ENCODE peak calls at places on chromosome 1, in nine cellular contexts. One of them, this sample, is unnamed.

GRCh38 chr1:201268604-201269151 is 14.6 kb upstream of the PKP1 start:
- DNase-seq in SK-N-SH: peak; percentile 89
- DNase-seq in neural progenitor cell: peak; percentile 64
- DNase-seq in left lung: no peak
- DNase-seq in right lobe of liver: no peak
- DNase-seq in A549: peak; percentile 87
- DNase-seq in fibroblast of lung: peak; percentile 80
- DNase-seq in adipocyte: peak; percentile 84
- DNase-seq in heart left ventricle: no peak
- DNase-seq in this sample: no peak

GRCh38 chr1:168520052-168520751 is 23.6 kb downstream of the XCL2 start:
- DNase-seq in heart left ventricle: no peak
- DNase-seq in adipocyte: no peak
- DNase-seq in neural progenitor cell: peak; percentile 7
- DNase-seq in SK-N-SH: no peak
- DNase-seq in left lung: no peak
- DNase-seq in right lobe of liver: no peak
- DNase-seq in A549: no peak
- DNase-seq in fibroblast of lung: no peak
- DNase-seq in this sample: no peak

GRCh38 chr1:232538224-232538942 is 91.5 kb downstream of the SIPA1L2 start:
- DNase-seq in adipocyte: peak; percentile 64
- DNase-seq in A549: peak; percentile 20
- DNase-seq in left lung: no peak
- DNase-seq in right lobe of liver: no peak
- DNase-seq in fibroblast of lung: peak; percentile 31
- DNase-seq in neural progenitor cell: peak; percentile 58
- DNase-seq in heart left ventricle: no peak
- DNase-seq in SK-N-SH: no peak
- DNase-seq in this sample: no peak

GRCh38 chr1:11256299-11256698 is 6.1 kb downstream of the MTOR start:
- DNase-seq in A549: no peak
- DNase-seq in left lung: no peak
- DNase-seq in heart left ventricle: no peak
- DNase-seq in SK-N-SH: no peak
- DNase-seq in neural progenitor cell: no peak
- DNase-seq in right lobe of liver: no peak
- DNase-seq in adipocyte: no peak
- DNase-seq in fibroblast of lung: no peak
- DNase-seq in this sample: no peak

GRCh38 chr1:204506091-204506968 is 9.9 kb upstream of the MDM4 start:
- DNase-seq in right lobe of liver: peak; percentile 47
- DNase-seq in neural progenitor cell: peak; percentile 88
- DNase-seq in heart left ventricle: peak; percentile 69
- DNase-seq in fibroblast of lung: peak; percentile 97
- DNase-seq in A549: peak; percentile 93
- DNase-seq in adipocyte: peak; percentile 93
- DNase-seq in left lung: peak; percentile 56
- DNase-seq in SK-N-SH: peak; percentile 33
- DNase-seq in this sample: peak; percentile 45

GRCh38 chr1:1264868-1265272 is 8.8 kb downstream of the UBE2J2 start:
- DNase-seq in A549: no peak
- DNase-seq in right lobe of liver: no peak
- DNase-seq in left lung: no peak
- DNase-seq in adipocyte: peak; percentile 94
- DNase-seq in fibroblast of lung: peak; percentile 97
- DNase-seq in SK-N-SH: peak; percentile 56
- DNase-seq in neural progenitor cell: peak; percentile 50
- DNase-seq in heart left ventricle: no peak
- DNase-seq in this sample: no peak

GRCh38 chr1:202058001-202058908 is 47.9 kb downstream of the ELF3 start:
- DNase-seq in left lung: peak; percentile 47
- DNase-seq in adipocyte: no peak
- DNase-seq in neural progenitor cell: no peak
- DNase-seq in heart left ventricle: no peak
- DNase-seq in A549: peak; percentile 98
- DNase-seq in right lobe of liver: no peak
- DNase-seq in SK-N-SH: no peak
- DNase-seq in fibroblast of lung: peak; percentile 23
- DNase-seq in this sample: no peak

GRCh38 chr1:46804926-46805325 is 6.1 kb downstream of the CYP4B1 start:
- DNase-seq in fibroblast of lung: no peak
- DNase-seq in left lung: no peak
- DNase-seq in A549: no peak
- DNase-seq in SK-N-SH: no peak
- DNase-seq in neural progenitor cell: no peak
- DNase-seq in right lobe of liver: no peak
- DNase-seq in adipocyte: no peak
- DNase-seq in heart left ventricle: no peak
- DNase-seq in this sample: peak; percentile 66

GRCh38 chr1:17046043-17046657 is 7.7 kb downstream of the SDHB start:
- DNase-seq in SK-N-SH: peak; percentile 58
- DNase-seq in right lobe of liver: no peak
- DNase-seq in fibroblast of lung: peak; percentile 80
- DNase-seq in left lung: no peak
- DNase-seq in adipocyte: peak; percentile 87
- DNase-seq in neural progenitor cell: peak; percentile 68
- DNase-seq in heart left ventricle: no peak
- DNase-seq in A549: peak; percentile 63
- DNase-seq in this sample: no peak

GRCh38 chr1:16900771-16901170 is 5.0 kb downstream of the RNU1-2 start:
- DNase-seq in SK-N-SH: no peak
- DNase-seq in A549: no peak
- DNase-seq in neural progenitor cell: no peak
- DNase-seq in left lung: no peak
- DNase-seq in heart left ventricle: no peak
- DNase-seq in right lobe of liver: no peak
- DNase-seq in adipocyte: peak; percentile 17
- DNase-seq in fibroblast of lung: no peak
- DNase-seq in this sample: no peak

GRCh38 chr1:225879521-225880209 is 2.5 kb downstream of the TMEM63A start:
- DNase-seq in heart left ventricle: no peak
- DNase-seq in neural progenitor cell: no peak
- DNase-seq in fibroblast of lung: no peak
- DNase-seq in right lobe of liver: no peak
- DNase-seq in SK-N-SH: no peak
- DNase-seq in left lung: no peak
- DNase-seq in A549: no peak
- DNase-seq in adipocyte: no peak
- DNase-seq in this sample: peak; percentile 10

GRCh38 chr1:234584926-234585325 is 25.1 kb downstream of the IRF2BP2 start:
- DNase-seq in SK-N-SH: peak; percentile 47
- DNase-seq in neural progenitor cell: no peak
- DNase-seq in heart left ventricle: no peak
- DNase-seq in fibroblast of lung: peak; percentile 23
- DNase-seq in adipocyte: no peak
- DNase-seq in A549: no peak
- DNase-seq in right lobe of liver: no peak
- DNase-seq in left lung: no peak
- DNase-seq in this sample: no peak

GRCh38 chr1:237983507-237983906 is 92.8 kb upstream of the ZP4 start:
- DNase-seq in adipocyte: no peak
- DNase-seq in heart left ventricle: no peak
- DNase-seq in A549: no peak
- DNase-seq in neural progenitor cell: no peak
- DNase-seq in fibroblast of lung: no peak
- DNase-seq in SK-N-SH: no peak
- DNase-seq in left lung: no peak
- DNase-seq in right lobe of liver: no peak
- DNase-seq in this sample: no peak

GRCh38 chr1:7964476-7964875 is 3.0 kb downstream of the PARK7 start:
- DNase-seq in left lung: no peak
- DNase-seq in adipocyte: no peak
- DNase-seq in heart left ventricle: no peak
- DNase-seq in SK-N-SH: no peak
- DNase-seq in right lobe of liver: no peak
- DNase-seq in A549: no peak
- DNase-seq in neural progenitor cell: no peak
- DNase-seq in fibroblast of lung: no peak
- DNase-seq in this sample: no peak

GRCh38 chr1:7967651-7968050 is 6.1 kb downstream of the PARK7 start:
- DNase-seq in neural progenitor cell: no peak
- DNase-seq in adipocyte: no peak
- DNase-seq in left lung: no peak
- DNase-seq in SK-N-SH: no peak
- DNase-seq in heart left ventricle: no peak
- DNase-seq in right lobe of liver: no peak
- DNase-seq in fibroblast of lung: no peak
- DNase-seq in A549: no peak
- DNase-seq in this sample: no peak

GRCh38 chr1:7970250-7970649 is 8.7 kb downstream of the PARK7 start:
- DNase-seq in left lung: no peak
- DNase-seq in fibroblast of lung: no peak
- DNase-seq in A549: no peak
- DNase-seq in heart left ventricle: no peak
- DNase-seq in right lobe of liver: no peak
- DNase-seq in neural progenitor cell: no peak
- DNase-seq in adipocyte: no peak
- DNase-seq in SK-N-SH: no peak
- DNase-seq in this sample: no peak

GRCh38 chr1:7971024-7971423 is 9.5 kb downstream of the PARK7 start:
- DNase-seq in left lung: no peak
- DNase-seq in adipocyte: no peak
- DNase-seq in heart left ventricle: no peak
- DNase-seq in A549: no peak
- DNase-seq in right lobe of liver: no peak
- DNase-seq in SK-N-SH: no peak
- DNase-seq in fibroblast of lung: no peak
- DNase-seq in neural progenitor cell: no peak
- DNase-seq in this sample: no peak

DNA sequence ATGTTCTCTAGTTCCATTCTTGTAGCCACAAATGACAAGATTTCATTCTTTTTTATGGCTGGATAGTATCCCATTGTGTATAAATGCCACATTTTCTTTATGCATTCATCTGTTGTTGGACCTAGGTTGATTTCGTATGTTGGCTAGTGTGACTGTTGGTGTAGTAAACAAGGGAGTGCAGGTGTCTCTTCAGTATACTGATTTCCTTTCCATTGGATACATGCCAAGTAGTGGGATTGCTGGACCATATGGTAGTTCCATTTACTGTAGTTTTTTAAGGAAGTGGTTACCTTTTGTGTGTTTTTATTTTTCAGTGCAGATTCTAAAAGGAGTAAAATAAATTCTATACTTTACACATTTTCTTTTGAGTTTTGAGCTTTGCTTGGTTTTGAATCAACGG is 5.7 kb downstream of the PARK7 start:
- DNase-seq in adipocyte: no peak
- DNase-seq in fibroblast of lung: no peak
- DNase-seq in neural progenitor cell: no peak
- DNase-seq in heart left ventricle: no peak
- DNase-seq in SK-N-SH: no peak
- DNase-seq in left lung: no peak
- DNase-seq in right lobe of liver: no peak
- DNase-seq in A549: no peak
- DNase-seq in this sample: no peak
- H3K4me1 ChIP-seq in adipocyte: peaks cover 35% of the 10 kb centered on the region
- H3K4me1 ChIP-seq in fibroblast of lung: peaks cover 2% of the 10 kb centered on the region
- H3K4me1 ChIP-seq in neural progenitor cell: peaks cover 8% of the 10 kb centered on the region
- H3K4me1 ChIP-seq in heart left ventricle: no peaks in the 10 kb centered on the region
- H3K4me1 ChIP-seq in SK-N-SH: no peaks in the 10 kb centered on the region
- H3K4me1 ChIP-seq in left lung: peaks cover 4% of the 10 kb centered on the region
- H3K4me1 ChIP-seq in right lobe of liver: no peaks in the 10 kb centered on the region
- H3K4me1 ChIP-seq in A549: peaks cover 7% of the 10 kb centered on the region
- H3K4me1 ChIP-seq in this sample: peaks cover 49% of the 10 kb centered on the region

DNA sequence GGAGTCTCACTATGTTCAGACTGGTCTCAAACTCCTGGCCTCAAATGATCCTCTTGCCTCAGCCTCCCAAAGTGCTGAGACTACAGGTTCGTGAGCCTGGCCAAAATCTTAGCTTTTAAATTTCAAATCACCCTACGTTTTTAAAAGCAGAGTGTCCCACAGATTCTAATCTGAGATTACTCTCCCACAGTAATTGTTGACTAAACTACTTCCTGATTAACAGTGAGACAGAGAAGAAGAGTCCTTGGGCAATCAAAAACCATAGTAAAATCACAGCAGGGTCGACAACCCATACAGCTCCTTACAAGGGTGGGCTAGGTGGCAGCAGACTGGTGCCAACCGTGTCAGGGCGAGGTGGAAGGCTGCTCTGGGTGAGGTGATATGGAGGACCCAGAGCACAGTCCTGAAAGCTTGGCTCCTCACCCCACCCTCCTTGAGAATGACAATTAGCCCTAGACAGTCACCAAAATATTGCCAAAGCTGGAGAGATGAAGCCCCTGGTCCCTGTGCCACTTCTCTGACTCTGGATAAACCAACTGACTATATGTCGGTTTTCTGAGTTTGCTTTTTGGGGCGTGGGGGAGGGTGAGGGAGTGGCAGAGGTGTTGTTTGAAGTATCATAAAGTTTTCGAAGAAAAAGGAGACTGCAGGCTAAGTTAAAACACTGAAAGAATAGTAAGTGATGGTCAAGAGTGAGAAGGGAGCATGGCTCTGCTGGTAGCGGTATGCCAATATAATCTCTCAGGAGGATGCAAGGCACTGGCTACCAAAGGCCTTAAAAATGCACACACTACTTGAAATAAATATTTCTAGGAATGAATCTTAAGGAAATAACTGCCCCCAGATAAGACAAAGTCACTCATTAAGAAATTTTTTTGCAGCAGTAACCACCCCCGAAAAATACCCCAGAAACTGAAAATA is 86.8 kb downstream of the SLC45A1 start:
- DNase-seq in A549: no peak
- DNase-seq in adipocyte: no peak
- DNase-seq in heart left ventricle: no peak
- DNase-seq in fibroblast of lung: no peak
- DNase-seq in right lobe of liver: no peak
- DNase-seq in SK-N-SH: no peak
- DNase-seq in neural progenitor cell: no peak
- DNase-seq in left lung: no peak
- DNase-seq in this sample: no peak
- H3K4me1 ChIP-seq in A549: peaks cover 14% of the 10 kb centered on the region
- H3K4me1 ChIP-seq in adipocyte: peaks cover 30% of the 10 kb centered on the region
- H3K4me1 ChIP-seq in heart left ventricle: peaks cover 19% of the 10 kb centered on the region
- H3K4me1 ChIP-seq in fibroblast of lung: peaks cover 27% of the 10 kb centered on the region
- H3K4me1 ChIP-seq in right lobe of liver: peaks cover 1% of the 10 kb centered on the region
- H3K4me1 ChIP-seq in SK-N-SH: peaks cover 29% of the 10 kb centered on the region
- H3K4me1 ChIP-seq in neural progenitor cell: peaks cover 25% of the 10 kb centered on the region
- H3K4me1 ChIP-seq in left lung: peaks cover 25% of the 10 kb centered on the region
- H3K4me1 ChIP-seq in this sample: peaks cover 72% of the 10 kb centered on the region

DNA sequence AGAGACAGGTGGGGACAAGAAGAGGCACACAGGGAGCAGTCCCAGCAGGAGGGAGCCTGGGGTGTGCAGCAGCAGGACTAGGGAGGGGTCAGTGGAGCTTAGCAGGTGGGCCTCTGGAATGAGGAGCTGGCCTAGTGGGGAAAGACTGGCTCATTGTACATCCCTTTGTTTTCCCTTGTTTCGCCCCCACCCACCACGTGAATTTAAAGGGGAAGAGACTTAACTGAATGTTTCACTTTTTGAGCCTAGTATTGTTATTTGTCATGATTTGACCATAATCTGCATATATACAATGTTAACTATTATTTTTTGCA is 181.7 kb downstream of the DHRS3 start:
- DNase-seq in SK-N-SH: no peak
- DNase-seq in heart left ventricle: no peak
- DNase-seq in neural progenitor cell: no peak
- DNase-seq in right lobe of liver: no peak
- DNase-seq in adipocyte: no peak
- DNase-seq in A549: no peak
- DNase-seq in fibroblast of lung: no peak
- DNase-seq in left lung: no peak
- DNase-seq in this sample: no peak
- H3K4me1 ChIP-seq in SK-N-SH: peaks cover 27% of the 10 kb centered on the region
- H3K4me1 ChIP-seq in heart left ventricle: peaks cover 14% of the 10 kb centered on the region
- H3K4me1 ChIP-seq in neural progenitor cell: peaks cover 18% of the 10 kb centered on the region
- H3K4me1 ChIP-seq in right lobe of liver: no peaks in the 10 kb centered on the region
- H3K4me1 ChIP-seq in adipocyte: peaks cover 39% of the 10 kb centered on the region
- H3K4me1 ChIP-seq in A549: peaks cover 64% of the 10 kb centered on the region
- H3K4me1 ChIP-seq in fibroblast of lung: peaks cover 27% of the 10 kb centered on the region
- H3K4me1 ChIP-seq in left lung: peaks cover 47% of the 10 kb centered on the region
- H3K4me1 ChIP-seq in this sample: peaks cover 40% of the 10 kb centered on the region

GRCh38 chr1:152162826-152163463 is 3.9 kb upstream of the RPTN start:
- DNase-seq in fibroblast of lung: peak; percentile 58
- DNase-seq in heart left ventricle: no peak
- DNase-seq in SK-N-SH: no peak
- DNase-seq in neural progenitor cell: no peak
- DNase-seq in right lobe of liver: no peak
- DNase-seq in adipocyte: peak; percentile 30
- DNase-seq in left lung: no peak
- DNase-seq in A549: peak; percentile 71
- DNase-seq in this sample: no peak
- H3K4me1 ChIP-seq in fibroblast of lung: no peaks in the 10 kb centered on the region
- H3K4me1 ChIP-seq in heart left ventricle: no peaks in the 10 kb centered on the region
- H3K4me1 ChIP-seq in SK-N-SH: peaks cover 14% of the 10 kb centered on the region
- H3K4me1 ChIP-seq in neural progenitor cell: no peaks in the 10 kb centered on the region
- H3K4me1 ChIP-seq in right lobe of liver: no peaks in the 10 kb centered on the region
- H3K4me1 ChIP-seq in adipocyte: peaks cover 31% of the 10 kb centered on the region
- H3K4me1 ChIP-seq in left lung: no peaks in the 10 kb centered on the region
- H3K4me1 ChIP-seq in A549: peaks cover 29% of the 10 kb centered on the region
- H3K4me1 ChIP-seq in this sample: no peaks in the 10 kb centered on the region